ENCODE peak calls at places on chromosomes 1 and 21, in four cellular contexts. W is GM12878, T is K562, U is HepG2. K is an unnamed sample.

GRCh38 chr1:22104865-22105437 is 37.9 kb downstream of the WNT4 start:
- DNase-seq in W (no peak), T (no peak), U (no peak), K (no peak)

GRCh38 chr1:110240476-110241210 is 30.5 kb downstream of the KCNC4 start:
- DNase-seq in W (no peak), T (no peak), U (no peak), K (no peak)

GRCh38 chr21:38234395-38235142 is 22.2 kb upstream of the KCNJ15 start:
- DNase-seq in W (no peak), T (no peak), U (no peak), K (no peak)

GRCh38 chr1:34859442-34860200 is at the start of gene SMIM12:
- DNase-seq in W (peak), T (peak), U (peak), K (peak)

GRCh38 chr1:203038217-203038741 is 12.0 kb downstream of the PPFIA4 start:
- DNase-seq in W (no peak), T (no peak), U (no peak), K (no peak)

GRCh38 chr1:227793948-227794812 is 21.3 kb upstream of the PRSS38 start:
- DNase-seq in W (no peak), T (no peak), U (no peak), K (peak)

GRCh38 chr1:181061487-181061886 is 27.0 kb upstream of the IER5 start:
- DNase-seq in W (no peak), T (no peak), U (no peak), K (no peak)

GRCh38 chr1:44571712-44572571 is 102.3 kb downstream of the TMEM53 start:
- DNase-seq in W (no peak), T (peak), U (peak), K (peak)

GRCh38 chr1:197664391-197664790 is 110.9 kb downstream of the DENND1B start:
- DNase-seq in W (no peak), T (no peak), U (no peak), K (no peak)

GRCh38 chr1:33094971-33095604 is 14.1 kb downstream of the AZIN2 start:
- DNase-seq in W (no peak), T (peak), U (peak), K (peak)

GRCh38 chr1:166166701-166167394 is at the start of gene FAM78B:
- DNase-seq in W (peak), T (peak), U (peak), K (peak)

GRCh38 chr1:14740016-14740415 is 141.5 kb downstream of the KAZN start:
- DNase-seq in W (no peak), T (no peak), U (no peak), K (no peak)

GRCh38 chr1:76075877-76076276 is 1.3 kb downstream of the ST6GALNAC3 start:
- DNase-seq in W (no peak), T (no peak), U (no peak), K (no peak)

GRCh38 chr1:67850611-67851075 is 17.4 kb upstream of the GNG12 start:
- DNase-seq in W (no peak), T (no peak), U (no peak), K (no peak)

GRCh38 chr1:199546323-199546722 is 481.2 kb upstream of the NR5A2 start:
- DNase-seq in W (no peak), T (no peak), U (no peak), K (no peak)

GRCh38 chr1:26053718-26054572 is 8.0 kb upstream of the SLC30A2 start:
- DNase-seq in W (no peak), T (peak), U (no peak), K (peak)

GRCh38 chr21:31660134-31660565 is 657 bp downstream of the SOD1 start:
- DNase-seq in W (no peak), T (no peak), U (no peak), K (peak)

GRCh38 chr1:147167361-147167760 is 4.9 kb downstream of the PRKAB2 start:
- DNase-seq in W (no peak), T (no peak), U (peak), K (no peak)

GRCh38 chr1:172533511-172534116 is 664 bp downstream of the SUCO start:
- DNase-seq in W (no peak), T (peak), U (peak), K (peak)

GRCh38 chr1:30048905-30049304 is 674.5 kb downstream of the MATN1 start:
- DNase-seq in W (no peak), T (no peak), U (no peak), K (no peak)

GRCh38 chr21:16571594-16571993 is 841.8 kb downstream of the USP25 start:
- DNase-seq in W (no peak), T (no peak), U (no peak), K (no peak)

GRCh38 chr21:16569679-16570078 is 839.9 kb downstream of the USP25 start:
- DNase-seq in W (no peak), T (no peak), U (no peak), K (no peak)

GRCh38 chr21:16570856-16571255 is 841.1 kb downstream of the USP25 start:
- DNase-seq in W (no peak), T (no peak), U (no peak), K (no peak)

GRCh38 chr21:16568661-16569060 is 838.9 kb downstream of the USP25 start:
- DNase-seq in W (no peak), T (no peak), U (no peak), K (no peak)

GRCh38 chr21:16570196-16570595 is 840.4 kb downstream of the USP25 start:
- DNase-seq in W (no peak), T (no peak), U (no peak), K (no peak)
- TF ChIP-seq CREB1 in W (no peak), T (no peak), U (no peak), K (no peak)

GRCh38 chr1:245652660-245653427 is 498.1 kb downstream of the KIF26B start:
- DNase-seq in W (no peak), T (no peak), U (no peak), K (no peak)
- TF ChIP-seq JUNB in W (no peak), T (no peak), U (no peak), K (no peak)

GRCh38 chr1:156154317-156154749 is 948 bp downstream of the SEMA4A start:
- DNase-seq in W (peak), T (no peak), U (no peak), K (no peak)

GRCh38 chr1:156160000-156160743 is 6.8 kb downstream of the SEMA4A start:
- DNase-seq in W (no peak), T (no peak), U (no peak), K (peak)

GRCh38 chr1:156155760-156156495 is 2.5 kb downstream of the SEMA4A start:
- DNase-seq in W (no peak), T (no peak), U (no peak), K (no peak)

GRCh38 chr1:156157974-156158373 is 4.6 kb downstream of the SEMA4A start:
- DNase-seq in W (no peak), T (no peak), U (no peak), K (no peak)

GRCh38 chr1:156157506-156157905 is 4.1 kb downstream of the SEMA4A start:
- DNase-seq in W (peak), T (no peak), U (no peak), K (no peak)
- H3K4me2 ChIP-seq in W (peak), T (no peak), U (no peak), K (no peak)

GRCh38 chr1:168613038-168613451 is 36.6 kb downstream of the XCL1 start:
- DNase-seq in W (no peak), T (no peak), U (no peak), K (no peak)
- TF ChIP-seq CREB1 in W (no peak), T (no peak), U (no peak), K (no peak)

DNA sequence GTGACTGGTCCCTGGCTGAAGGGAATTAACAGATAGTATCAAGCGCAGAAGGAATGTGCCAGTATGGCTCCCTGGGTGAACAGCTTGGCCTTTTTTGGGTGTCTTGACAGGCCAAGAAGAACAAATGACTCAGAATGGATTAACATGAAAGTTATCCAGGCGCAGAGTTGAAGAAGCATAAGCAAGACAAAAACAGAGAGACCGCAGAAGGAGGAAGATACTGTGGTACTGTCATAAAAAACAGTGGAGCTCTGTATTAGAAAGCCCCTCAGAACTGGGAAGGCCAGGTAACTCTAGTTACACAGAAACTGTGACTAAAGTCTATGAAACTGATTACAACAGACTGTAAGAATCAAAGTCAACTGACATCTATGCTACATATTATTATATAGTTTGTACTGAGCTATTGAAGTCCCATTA is 3.8 kb downstream of the RGS1 start:
- DNase-seq in W (no peak), T (no peak), U (no peak), K (peak)
- TF ChIP-seq JUNB in W (peak), T (no peak), U (no peak), K (no peak)

GRCh38 chr1:40383488-40384412 is 10.2 kb downstream of the SMAP2 start:
- DNase-seq in W (no peak), T (peak), U (peak), K (no peak)

GRCh38 chr1:40385437-40386310 is 12.1 kb downstream of the SMAP2 start:
- DNase-seq in W (peak), T (no peak), U (no peak), K (no peak)

GRCh38 chr1:40384887-40385286 is 11.4 kb downstream of the SMAP2 start:
- DNase-seq in W (no peak), T (no peak), U (no peak), K (no peak)

GRCh38 chr1:40383095-40383487 is 9.6 kb downstream of the SMAP2 start:
- DNase-seq in W (no peak), T (peak), U (no peak), K (peak)

GRCh38 chr1:40384413-40384762 is 10.9 kb downstream of the SMAP2 start:
- DNase-seq in W (no peak), T (no peak), U (peak), K (peak)
- H3K4me2 ChIP-seq in W (peak), T (peak), U (peak), K (no peak)

GRCh38 chr1:153288634-153289275 is 24.0 kb downstream of the PGLYRP3 start:
- DNase-seq in W (no peak), T (peak), U (no peak), K (peak)
- TF ChIP-seq CREB1 in W (no peak), T (no peak), U (no peak), K (no peak)

GRCh38 chr1:212915245-212916091 is 34.9 kb upstream of the VASH2 start:
- DNase-seq in W (no peak), T (peak), U (peak), K (peak)
- TF ChIP-seq JUNB in W (no peak), T (no peak), U (no peak), K (no peak)

DNA sequence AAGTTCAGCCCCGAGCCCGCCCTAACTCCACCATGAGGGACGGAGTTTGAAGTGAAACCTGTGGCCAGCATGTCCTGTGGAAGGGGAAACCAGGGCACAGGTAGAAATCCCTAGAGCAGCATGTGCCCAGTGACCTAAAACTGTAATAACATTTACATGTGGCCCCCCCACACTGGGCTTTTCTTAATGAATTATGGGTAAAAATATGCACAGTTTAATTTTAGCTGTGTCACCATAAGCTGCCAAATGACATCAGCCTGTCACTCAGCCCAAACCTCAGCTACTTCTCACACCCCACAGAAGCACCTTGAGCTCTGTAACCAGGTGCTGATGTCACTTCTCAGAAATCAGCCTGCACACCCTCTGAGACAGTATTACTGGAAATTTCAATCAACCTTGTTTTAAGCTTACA is 50.0 kb upstream of the SLC19A1 start:
- DNase-seq in W (peak), T (peak), U (no peak), K (no peak)
- H3K4me2 ChIP-seq in W (peak), T (peak), U (no peak), K (no peak)

GRCh38 chr1:247378334-247379073 is 37.5 kb upstream of the NLRP3 start:
- DNase-seq in W (no peak), T (no peak), U (no peak), K (no peak)

GRCh38 chr1:247371801-247372259 is 40.2 kb upstream of the ZNF496 start:
- DNase-seq in W (no peak), T (no peak), U (no peak), K (no peak)

GRCh38 chr1:247376659-247377058 is 39.3 kb upstream of the NLRP3 start:
- DNase-seq in W (no peak), T (no peak), U (no peak), K (peak)

GRCh38 chr1:247373721-247374141 is 42.1 kb upstream of the ZNF496 start:
- DNase-seq in W (no peak), T (peak), U (peak), K (peak)

DNA sequence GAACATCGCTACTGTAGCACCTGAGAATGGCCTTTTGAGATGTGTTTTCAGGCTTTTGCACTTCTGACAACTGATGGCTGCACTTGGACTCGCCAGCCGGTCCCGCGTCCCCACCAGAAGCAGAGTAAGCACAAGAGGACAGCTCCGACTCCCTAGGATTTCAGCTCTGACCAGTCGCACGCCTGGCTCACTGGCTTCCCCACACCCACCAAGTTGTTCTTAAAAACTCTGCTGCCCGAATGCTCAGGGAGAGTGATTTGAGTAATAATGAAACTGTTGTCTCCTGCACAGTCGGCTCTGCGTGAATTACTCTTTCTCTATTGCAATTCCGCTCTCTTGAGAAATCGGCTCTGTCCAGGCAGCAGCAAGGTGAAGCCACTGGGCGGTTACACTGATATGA is 40.2 kb upstream of the NLRP3 start:
- DNase-seq in W (no peak), T (no peak), U (no peak), K (peak)
- TF ChIP-seq CREB1 in W (no peak), T (no peak), U (no peak), K (no peak)